ENCODE peak calls at places on chromosomes 2 and 18, in six cellular contexts. W is A549, B is HCT116, Q is SK-N-SH, F is GM12878, M is Panc1. C is an unnamed sample.

GRCh38 chr2:167237478-167237877 is 349.2 kb downstream of the XIRP2 start:
- DNase-seq in M (no peak), B (no peak), Q (no peak), W (no peak), F (no peak), C (peak)

GRCh38 chr2:207511851-207512250 is 17.9 kb upstream of the CREB1 start:
- DNase-seq in M (no peak), B (no peak), F (no peak), Q (no peak), W (no peak), C (peak)

GRCh38 chr2:127590386-127591190 is 55.1 kb downstream of the MYO7B start:
- DNase-seq in Q (no peak), M (no peak), B (no peak), F (no peak), W (no peak), C (no peak)

GRCh38 chr2:229270551-229271410 is at the start of gene PID1:
- DNase-seq in M (no peak), B (no peak), Q (peak), F (no peak), W (peak), C (peak)

GRCh38 chr2:113700186-113700841 is 56.1 kb downstream of the SLC35F5 start:
- DNase-seq in F (peak), B (no peak), M (peak), W (no peak), Q (peak), C (peak)

GRCh38 chr2:88669371-88670214 is 21.9 kb upstream of the RPIA start:
- DNase-seq in B (peak), Q (peak), M (no peak), F (peak), W (peak), C (peak)

GRCh38 chr18:63098014-63098981 is 221.3 kb downstream of the BCL2 start:
- DNase-seq in W (no peak), Q (no peak), F (peak), B (no peak), M (no peak), C (no peak)

GRCh38 chr2:164109006-164109405 is 373.2 kb upstream of the FIGN start:
- DNase-seq in B (no peak), F (no peak), W (no peak), Q (no peak), M (no peak), C (no peak)

GRCh38 chr2:85583667-85584353 is 421 bp upstream of the VAMP5 start:
- DNase-seq in Q (no peak), W (no peak), M (no peak), B (no peak), F (no peak), C (no peak)

GRCh38 chr18:6058941-6059340 is 163.6 kb upstream of the TMEM200C start:
- DNase-seq in B (no peak), M (no peak), W (no peak), Q (no peak), F (no peak), C (peak)

GRCh38 chr18:59865241-59865986 is 34.4 kb upstream of the PMAIP1 start:
- DNase-seq in B (no peak), Q (no peak), F (no peak), M (no peak), W (no peak), C (no peak)

GRCh38 chr2:65320042-65320711 is 92.5 kb downstream of the ACTR2 start:
- DNase-seq in F (peak), B (peak), W (peak), Q (no peak), M (peak), C (peak)

GRCh38 chr2:128513416-128514283 is 195.0 kb upstream of the HS6ST1 start:
- DNase-seq in F (peak), Q (no peak), M (no peak), B (no peak), W (no peak), C (no peak)

GRCh38 chr2:170017848-170018492 is 160.0 kb upstream of the MYO3B start:
- DNase-seq in W (no peak), Q (no peak), M (no peak), F (no peak), B (no peak), C (no peak)

GRCh38 chr2:58107803-58108710 is 61.5 kb downstream of the VRK2 start:
- DNase-seq in Q (no peak), B (peak), W (peak), M (peak), F (no peak), C (peak)

GRCh38 chr2:88452151-88452851 is at the start of gene FOXI3:
- DNase-seq in Q (peak), F (no peak), M (no peak), B (no peak), W (no peak), C (peak)

GRCh38 chr2:112187805-112188596 is 49.8 kb downstream of the FBLN7 start:
- DNase-seq in F (no peak), Q (no peak), B (peak), M (no peak), W (no peak), C (no peak)

GRCh38 chr2:137155351-137156104 is 390.2 kb downstream of the THSD7B start:
- DNase-seq in B (no peak), M (no peak), Q (no peak), F (no peak), W (no peak), C (no peak)

GRCh38 chr2:223057545-223057944 is 5.6 kb downstream of the KCNE4 start:
- DNase-seq in F (no peak), M (no peak), Q (no peak), W (no peak), B (no peak), C (no peak)

GRCh38 chr2:122239440-122239839 is 484.0 kb downstream of the TSN start:
- DNase-seq in B (no peak), Q (no peak), F (no peak), M (no peak), W (no peak), C (peak)

GRCh38 chr2:68151037-68151436 is 6.7 kb upstream of the PNO1 start:
- DNase-seq in F (no peak), B (no peak), M (no peak), Q (no peak), W (no peak), C (no peak)

GRCh38 chr2:149877064-149877463 is 289.5 kb upstream of the MMADHC start:
- DNase-seq in W (no peak), F (no peak), Q (no peak), M (no peak), B (no peak), C (no peak)

GRCh38 chr2:109185801-109186570 is 57.0 kb downstream of the SH3RF3 start:
- DNase-seq in W (no peak), B (no peak), F (no peak), Q (no peak), M (no peak), C (no peak)

GRCh38 chr18:54240629-54241107 is 16.2 kb upstream of the MBD2 start:
- DNase-seq in Q (no peak), M (no peak), F (no peak), W (no peak), B (no peak), C (no peak)

GRCh38 chr2:233007739-233008138 is 5.3 kb downstream of the NGEF start:
- DNase-seq in Q (no peak), F (no peak), W (no peak), B (no peak), M (no peak), C (no peak)

GRCh38 chr18:47397671-47398319 is 146.3 kb upstream of the SKOR2 start:
- DNase-seq in Q (peak), W (peak), M (no peak), F (no peak), B (peak), C (peak)

GRCh38 chr2:69047625-69048145 is 34.7 kb downstream of the ANTXR1 start:
- DNase-seq in M (no peak), W (no peak), F (no peak), B (no peak), Q (no peak), C (no peak)

GRCh38 chr2:205700331-205701132 is 18.2 kb downstream of the NRP2 start:
- DNase-seq in B (no peak), M (peak), W (peak), F (no peak), Q (no peak), C (no peak)

GRCh38 chr2:19349911-19350677 is 8.3 kb downstream of the OSR1 start:
- DNase-seq in F (no peak), B (peak), W (no peak), M (no peak), Q (peak), C (peak)

GRCh38 chr2:152585830-152586484 is 131.3 kb downstream of the PRPF40A start:
- DNase-seq in W (no peak), M (no peak), Q (peak), F (no peak), B (no peak), C (no peak)

GRCh38 chr18:62759704-62760402 is 44.5 kb downstream of the PHLPP1 start:
- DNase-seq in M (no peak), W (no peak), F (no peak), Q (no peak), B (no peak), C (peak)

GRCh38 chr2:135037831-135038230 is 9.4 kb downstream of the MAP3K19 start:
- DNase-seq in F (no peak), W (no peak), B (no peak), Q (no peak), M (no peak), C (no peak)

GRCh38 chr18:75129717-75130477 is 79.0 kb downstream of the PTGR3 start:
- DNase-seq in W (no peak), F (no peak), M (no peak), Q (no peak), B (no peak), C (no peak)

GRCh38 chr2:119823734-119824334 is 64.1 kb downstream of the PTPN4 start:
- DNase-seq in M (no peak), Q (peak), F (no peak), B (no peak), W (peak), C (peak)

GRCh38 chr2:197263077-197263476 is 47.5 kb downstream of the ANKRD44 start:
- DNase-seq in Q (no peak), B (no peak), F (no peak), M (no peak), W (no peak), C (no peak)

GRCh38 chr2:222413295-222413911 is 10.9 kb upstream of the SGPP2 start:
- DNase-seq in Q (no peak), B (no peak), M (no peak), F (no peak), W (no peak), C (peak)

GRCh38 chr2:42001696-42002331 is 46.0 kb upstream of the PKDCC start:
- DNase-seq in M (no peak), Q (no peak), B (no peak), F (no peak), W (no peak), C (no peak)
- TF ChIP-seq REST in M (no peak), Q (no peak), B (no peak), F (no peak), W (no peak), C (no peak)

DNA sequence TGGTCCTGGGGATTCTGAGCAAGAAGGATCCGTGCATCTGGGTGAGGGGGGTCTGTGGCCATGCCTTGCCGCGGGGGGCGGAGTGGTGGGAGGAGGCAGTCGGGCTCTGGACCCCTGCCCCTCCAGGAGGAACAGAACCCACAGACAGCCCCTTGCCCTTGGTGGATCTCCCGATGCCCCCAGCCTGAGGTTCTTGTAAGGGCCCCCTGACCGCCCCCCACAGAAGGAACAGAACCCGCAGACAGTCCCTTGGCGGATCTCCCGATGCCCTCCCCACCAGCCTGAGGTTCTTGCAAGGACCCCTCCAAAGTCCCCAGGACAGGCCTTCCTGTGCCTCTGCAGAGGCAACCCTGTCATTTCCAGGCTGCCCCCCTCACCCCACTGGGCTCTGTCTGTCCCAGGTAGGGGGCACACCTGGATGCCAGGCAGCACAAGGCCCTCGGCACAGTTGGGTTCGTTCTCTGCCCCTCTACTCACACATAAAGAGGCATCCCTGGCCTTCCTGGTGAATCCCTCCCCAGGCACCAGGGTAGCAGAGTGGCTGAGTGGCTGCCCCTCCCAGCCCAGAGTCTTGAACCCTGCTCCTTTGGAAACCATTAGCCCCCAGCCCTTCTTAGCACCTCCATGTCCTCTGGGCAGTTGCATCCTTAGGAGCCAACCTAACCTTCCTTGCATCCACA is 1.9 kb downstream of the GPC1 start:
- DNase-seq in Q (no peak), B (no peak), W (no peak), M (no peak), F (no peak), C (no peak)
- H3K4me3 ChIP-seq in Q (peak), B (peak), W (peak), M (peak), F (no peak), C (peak)

GRCh38 chr2:239224249-239224605 is 176.6 kb downstream of the HDAC4 start:
- DNase-seq in M (no peak), F (no peak), Q (no peak), B (no peak), W (no peak), C (no peak)
- TF ChIP-seq REST in M (no peak), F (no peak), Q (no peak), B (no peak), W (no peak), C (no peak)

GRCh38 chr18:48934708-48935432 is 15.9 kb downstream of the SMAD7 start:
- DNase-seq in F (peak), W (no peak), Q (no peak), B (no peak), M (no peak), C (no peak)

GRCh38 chr18:48933578-48934399 is 17.0 kb downstream of the SMAD7 start:
- DNase-seq in F (no peak), W (no peak), M (no peak), B (no peak), Q (no peak), C (no peak)

GRCh38 chr18:48935433-48935774 is 15.4 kb downstream of the SMAD7 start:
- DNase-seq in F (no peak), B (no peak), W (no peak), Q (no peak), M (no peak), C (no peak)

GRCh38 chr18:48932822-48933510 is 17.8 kb downstream of the SMAD7 start:
- DNase-seq in B (no peak), M (no peak), Q (no peak), W (no peak), F (no peak), C (no peak)

GRCh38 chr18:48934400-48934707 is 16.4 kb downstream of the SMAD7 start:
- DNase-seq in F (no peak), W (no peak), B (no peak), Q (no peak), M (no peak), C (no peak)
- H3K4me3 ChIP-seq in F (peak), W (no peak), B (no peak), Q (no peak), M (peak), C (no peak)

GRCh38 chr2:240435457-240435954 is at the start of gene GPC1:
- DNase-seq in W (peak), M (no peak), F (no peak), Q (peak), B (peak), C (peak)
- TF ChIP-seq REST in W (no peak), M (no peak), F (no peak), Q (no peak), B (no peak), C (no peak)

GRCh38 chr2:71746946-71747501 is 293.7 kb downstream of the DYSF start:
- DNase-seq in B (no peak), Q (peak), M (no peak), W (no peak), F (no peak), C (peak)
- H3K4me3 ChIP-seq in B (peak), Q (no peak), M (no peak), W (no peak), F (no peak), C (no peak)

GRCh38 chr2:64260093-64260808 is 116.0 kb upstream of the PELI1 start:
- DNase-seq in M (no peak), W (no peak), B (no peak), Q (no peak), F (no peak), C (no peak)

GRCh38 chr2:64263315-64263714 is 119.1 kb upstream of the PELI1 start:
- DNase-seq in F (no peak), W (no peak), Q (no peak), B (no peak), M (no peak), C (no peak)

GRCh38 chr2:64262816-64263215 is 118.6 kb upstream of the PELI1 start:
- DNase-seq in Q (no peak), B (no peak), W (no peak), M (no peak), F (no peak), C (no peak)

GRCh38 chr2:64260817-64261216 is 116.6 kb upstream of the PELI1 start:
- DNase-seq in Q (no peak), B (no peak), W (no peak), F (peak), M (no peak), C (no peak)

GRCh38 chr2:64262068-64262467 is 117.8 kb upstream of the PELI1 start:
- DNase-seq in Q (no peak), F (no peak), M (no peak), W (no peak), B (no peak), C (no peak)
- TF ChIP-seq REST in Q (no peak), F (no peak), M (no peak), W (no peak), B (no peak), C (no peak)